ENCODE peak calls at places on chromosomes 12 and 14, in eight cellular contexts. T is vagina, J is prostate gland, M is uterus, O is choroid plexus epithelial cell, U is dorsolateral prefrontal cortex, Y is retinal pigment epithelial cell, S is cardiac fibroblast. K is an unnamed sample.

GRCh38 chr12:124816295-124816854 is 47.3 kb downstream of the SCARB1 start:
- DNase-seq in S (no peak), O (no peak), J (no peak), T (no peak), Y (no peak), M (no peak), U (no peak), K (no peak)

GRCh38 chr14:102029956-102030355 is 56.9 kb downstream of the HSP90AA1 start:
- DNase-seq in T (no peak), Y (peak), M (no peak), J (no peak), O (peak), U (no peak), S (peak), K (no peak)

GRCh38 chr12:94597268-94597667 is 53.1 kb downstream of the TMCC3 start:
- DNase-seq in Y (no peak), M (no peak), S (no peak), U (no peak), O (no peak), T (no peak), J (no peak), K (no peak)

GRCh38 chr14:61620130-61620946 is 75.0 kb upstream of the HIF1A start:
- DNase-seq in T (no peak), M (peak), O (peak), J (no peak), Y (peak), U (no peak), S (peak), K (peak)

GRCh38 chr12:95548056-95548538 is 3.2 kb downstream of the USP44 start:
- DNase-seq in U (no peak), O (no peak), J (peak), T (no peak), S (no peak), M (peak), Y (no peak), K (peak)

GRCh38 chr12:121794532-121795028 is 1.1 kb upstream of the RHOF start:
- DNase-seq in M (peak), S (no peak), U (no peak), T (no peak), O (no peak), Y (no peak), J (no peak), K (peak)

GRCh38 chr12:56629459-56630179 is 507 bp downstream of the BAZ2A start:
- DNase-seq in M (peak), O (peak), S (peak), T (no peak), U (no peak), J (no peak), Y (no peak), K (no peak)

GRCh38 chr12:15893260-15893659 is 11.1 kb downstream of the STRAP start:
- DNase-seq in J (no peak), U (no peak), T (no peak), M (no peak), O (no peak), Y (no peak), S (no peak), K (no peak)

GRCh38 chr12:55865327-55865726 is 22.6 kb upstream of the MMP19 start:
- DNase-seq in Y (no peak), S (no peak), J (no peak), M (no peak), U (no peak), O (no peak), T (no peak), K (no peak)

GRCh38 chr12:89370850-89371249 is 18.5 kb upstream of the DUSP6 start:
- DNase-seq in Y (no peak), S (peak), T (no peak), U (no peak), O (peak), M (no peak), J (peak), K (no peak)

GRCh38 chr12:21296751-21297406 is 37.8 kb downstream of the SLCO1A2 start:
- DNase-seq in O (peak), U (no peak), Y (no peak), T (no peak), J (no peak), M (no peak), S (peak), K (no peak)

GRCh38 chr14:103122578-103123127 is 608 bp upstream of the TNFAIP2 start:
- DNase-seq in O (no peak), S (no peak), U (no peak), Y (no peak), J (no peak), T (no peak), M (no peak), K (no peak)

GRCh38 chr12:84128117-84128991 is 784.2 kb downstream of the SLC6A15 start:
- DNase-seq in S (no peak), O (no peak), M (no peak), T (no peak), U (no peak), Y (no peak), J (no peak), K (no peak)

GRCh38 chr12:106128526-106129430 is 10.0 kb downstream of the NUAK1 start:
- DNase-seq in M (no peak), S (no peak), T (no peak), O (no peak), J (no peak), U (no peak), Y (no peak), K (no peak)

GRCh38 chr12:104285740-104286537 is 17.6 kb upstream of the EID3 start:
- DNase-seq in S (peak), U (no peak), J (no peak), M (no peak), O (no peak), T (no peak), Y (no peak), K (no peak)

GRCh38 chr12:47534695-47535094 is 171.1 kb downstream of the RPAP3 start:
- DNase-seq in S (peak), O (peak), Y (no peak), U (no peak), J (no peak), T (no peak), M (no peak), K (no peak)

GRCh38 chr12:62256408-62257079 is 3.7 kb upstream of the USP15 start:
- DNase-seq in T (no peak), S (peak), M (no peak), J (no peak), U (no peak), O (no peak), Y (no peak), K (peak)

GRCh38 chr12:57454566-57455373 is at the start of gene INHBE:
- DNase-seq in J (no peak), U (no peak), S (peak), O (peak), Y (no peak), T (peak), M (no peak), K (no peak)

GRCh38 chr14:98173291-98173690 is 1098.7 kb downstream of the BCL11B start:
- DNase-seq in T (no peak), S (no peak), U (no peak), O (no peak), J (no peak), Y (no peak), M (no peak), K (no peak)

GRCh38 chr14:100030441-100031153 is 34.6 kb upstream of the EVL start:
- DNase-seq in M (no peak), Y (peak), S (peak), O (peak), J (no peak), T (no peak), U (no peak), K (peak)

GRCh38 chr12:41254546-41254945 is 66.4 kb downstream of the PDZRN4 start:
- DNase-seq in S (no peak), J (no peak), O (no peak), T (no peak), M (no peak), U (no peak), Y (no peak), K (peak)

GRCh38 chr12:132353811-132354210 is 24.4 kb upstream of the GALNT9 start:
- DNase-seq in Y (no peak), S (no peak), J (no peak), O (no peak), T (no peak), M (no peak), U (no peak), K (no peak)

GRCh38 chr12:55955800-55956508 is 9.9 kb downstream of the PMEL start:
- DNase-seq in U (no peak), O (peak), S (peak), M (no peak), Y (no peak), J (peak), T (no peak), K (peak)

GRCh38 chr12:48813464-48814312 is 4.6 kb upstream of the CACNB3 start:
- DNase-seq in U (no peak), M (no peak), S (peak), Y (no peak), J (no peak), O (peak), T (no peak), K (no peak)

GRCh38 chr12:1935700-1936378 is 17.4 kb upstream of the CACNA2D4 start:
- DNase-seq in Y (no peak), U (peak), M (no peak), T (peak), J (no peak), S (no peak), O (no peak), K (peak)

GRCh38 chr14:73248294-73248868 is 11.1 kb downstream of the PAPLN start:
- DNase-seq in M (no peak), Y (no peak), S (no peak), U (no peak), T (no peak), O (peak), J (no peak), K (no peak)

GRCh38 chr12:94100254-94100653 is 48.1 kb upstream of the PLXNC1 start:
- DNase-seq in S (no peak), M (peak), J (no peak), T (no peak), Y (no peak), U (no peak), O (peak), K (peak)

GRCh38 chr12:124512667-124513296 is 54.6 kb downstream of the NCOR2 start:
- DNase-seq in S (peak), T (no peak), M (peak), Y (peak), J (peak), O (peak), U (peak), K (peak)

GRCh38 chr14:75885829-75886228 is 96.0 kb downstream of the TGFB3 start:
- DNase-seq in M (no peak), O (peak), U (no peak), T (no peak), Y (peak), S (peak), J (no peak), K (no peak)

GRCh38 chr14:37588667-37588955 is 6.4 kb downstream of the FOXA1 start:
- DNase-seq in S (no peak), O (no peak), U (no peak), M (no peak), J (peak), T (no peak), Y (no peak), K (no peak)

GRCh38 chr12:92537235-92537960 is 165.4 kb upstream of the PLEKHG7 start:
- DNase-seq in J (no peak), U (no peak), M (no peak), T (no peak), Y (no peak), S (no peak), O (no peak), K (no peak)

GRCh38 chr12:47307680-47308399 is 228.1 kb upstream of the AMIGO2 start:
- DNase-seq in Y (peak), U (no peak), S (peak), O (peak), M (no peak), J (peak), T (no peak), K (peak)

DNA sequence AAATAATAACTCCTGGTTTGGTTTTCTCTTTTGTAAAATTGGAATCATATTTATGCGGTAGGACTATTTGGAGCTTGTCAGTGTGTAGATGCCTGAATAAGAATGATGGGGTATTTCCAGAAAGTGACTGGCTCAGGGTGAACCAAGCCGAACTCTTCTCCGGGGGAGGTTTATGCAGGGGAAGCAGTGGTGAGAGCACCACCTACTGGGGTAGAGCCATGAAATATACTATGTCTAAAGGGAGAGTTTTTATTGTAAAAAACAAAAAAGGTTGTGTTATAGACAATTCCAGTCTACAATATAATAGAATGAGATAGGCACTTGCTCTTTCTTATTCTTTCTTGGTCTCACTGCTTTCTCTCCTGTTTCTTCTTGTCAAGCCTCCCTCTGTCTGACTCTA is 222.9 kb upstream of the SLC16A7 start:
- DNase-seq in J (no peak), Y (no peak), U (peak), T (no peak), O (peak), S (peak), M (no peak), K (no peak)
- TF ChIP-seq CTCF in J (no peak), Y (peak), U (peak), T (no peak), O (peak), S (peak), M (no peak), K (no peak)

DNA sequence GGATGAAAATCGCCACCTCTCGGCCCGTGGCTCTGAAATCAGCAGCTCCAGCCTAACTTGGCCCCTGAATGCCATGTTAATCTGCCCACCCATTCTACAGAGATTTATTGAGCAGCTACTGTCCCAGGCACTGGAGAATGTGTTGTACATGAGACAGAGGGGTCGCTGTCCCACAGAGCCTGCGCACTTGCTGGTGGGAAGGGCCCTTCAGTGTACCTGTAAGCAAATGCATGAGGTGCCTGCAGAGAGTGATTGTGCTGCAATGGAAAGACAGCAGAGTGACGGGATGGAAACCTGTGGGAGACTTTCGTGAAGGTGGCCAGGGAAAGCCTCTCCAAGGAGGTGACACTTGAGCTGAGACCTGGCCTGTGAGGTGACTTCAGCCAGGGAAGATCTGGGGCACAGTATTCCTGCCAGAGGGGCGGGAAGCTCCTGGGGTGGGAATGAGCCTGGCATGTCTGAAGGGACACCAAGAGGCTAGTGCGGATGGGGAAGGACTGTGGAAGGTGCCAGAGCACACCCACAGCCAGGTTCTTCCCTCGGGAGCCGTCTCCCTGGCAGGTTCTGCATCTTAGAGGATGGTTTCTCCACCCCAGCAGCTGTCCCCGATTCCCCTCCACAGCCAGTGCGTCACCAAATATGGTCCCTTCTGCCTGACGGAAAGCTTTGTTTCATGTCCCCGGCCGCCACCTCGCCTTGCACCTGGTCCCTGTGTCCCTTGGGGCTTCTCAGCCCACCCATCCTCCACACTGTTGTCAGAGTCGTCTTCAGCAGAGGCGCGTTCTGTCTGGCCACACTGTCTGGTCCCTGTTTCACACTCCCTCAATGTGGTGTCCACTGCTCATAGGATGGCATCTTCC is 8.7 kb downstream of the SMIM41 start:
- DNase-seq in T (no peak), J (no peak), O (no peak), Y (no peak), M (no peak), U (no peak), S (no peak), K (no peak)
- H3K4me3 ChIP-seq in T (no peak), J (no peak), O (no peak), Y (no peak), M (no peak), U (no peak), S (no peak), K (no peak)

DNA sequence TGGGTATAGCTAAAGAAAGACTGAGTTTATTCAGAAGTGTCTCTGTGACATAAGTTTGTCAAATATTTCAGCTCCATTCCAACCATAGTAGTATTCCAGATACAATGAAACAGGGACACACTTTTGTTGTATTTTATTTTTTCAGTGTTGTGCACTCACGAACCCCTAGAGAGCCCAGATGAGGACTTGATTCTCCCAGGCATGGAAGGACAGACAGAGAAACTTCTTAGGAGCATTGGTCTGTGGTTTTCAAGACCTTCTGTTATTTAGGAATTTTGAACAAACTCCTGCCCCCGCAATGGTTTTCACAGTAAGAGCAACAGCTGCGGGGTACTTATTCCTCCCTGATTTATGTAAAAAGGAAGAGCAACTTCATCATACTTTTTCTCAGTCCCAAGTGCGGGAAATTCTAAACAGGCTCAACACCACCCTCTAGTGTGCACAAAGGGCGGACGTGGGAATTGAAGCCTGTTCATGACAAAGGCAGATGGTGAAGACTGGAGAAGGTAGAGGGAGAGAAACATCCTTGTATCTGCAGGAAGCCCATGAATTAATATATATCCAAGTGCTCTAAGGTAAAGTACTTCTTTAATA is 147.6 kb downstream of the PAH start:
- DNase-seq in U (peak), O (peak), M (peak), S (peak), T (no peak), J (peak), Y (no peak), K (peak)
- TF ChIP-seq CTCF in U (peak), O (peak), M (peak), S (peak), T (peak), J (peak), Y (peak), K (peak)

DNA sequence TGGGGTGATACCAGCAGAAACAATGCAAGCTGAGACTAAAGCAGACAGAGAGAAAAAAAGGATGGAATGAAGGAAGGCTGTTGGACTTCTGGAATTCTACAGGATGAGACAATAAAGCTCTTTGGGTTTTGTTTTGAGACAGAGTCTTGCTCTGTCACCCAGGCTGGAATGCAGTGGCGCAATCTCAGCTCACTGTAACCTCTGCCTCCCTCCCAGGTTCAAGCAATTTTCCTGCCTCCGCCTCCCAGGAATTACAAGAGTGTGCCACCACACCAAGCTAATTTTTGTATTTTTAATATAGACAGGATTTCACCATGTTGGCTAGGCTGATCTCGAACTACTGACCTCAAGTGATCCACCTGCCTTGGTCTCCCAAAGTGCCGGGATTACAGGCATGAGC is 115.4 kb downstream of the EXOC5 start:
- DNase-seq in O (no peak), Y (no peak), S (no peak), M (no peak), T (no peak), J (no peak), U (no peak), K (no peak)
- H3K4me3 ChIP-seq in O (no peak), Y (no peak), S (no peak), M (no peak), T (no peak), J (no peak), U (no peak), K (no peak)

DNA sequence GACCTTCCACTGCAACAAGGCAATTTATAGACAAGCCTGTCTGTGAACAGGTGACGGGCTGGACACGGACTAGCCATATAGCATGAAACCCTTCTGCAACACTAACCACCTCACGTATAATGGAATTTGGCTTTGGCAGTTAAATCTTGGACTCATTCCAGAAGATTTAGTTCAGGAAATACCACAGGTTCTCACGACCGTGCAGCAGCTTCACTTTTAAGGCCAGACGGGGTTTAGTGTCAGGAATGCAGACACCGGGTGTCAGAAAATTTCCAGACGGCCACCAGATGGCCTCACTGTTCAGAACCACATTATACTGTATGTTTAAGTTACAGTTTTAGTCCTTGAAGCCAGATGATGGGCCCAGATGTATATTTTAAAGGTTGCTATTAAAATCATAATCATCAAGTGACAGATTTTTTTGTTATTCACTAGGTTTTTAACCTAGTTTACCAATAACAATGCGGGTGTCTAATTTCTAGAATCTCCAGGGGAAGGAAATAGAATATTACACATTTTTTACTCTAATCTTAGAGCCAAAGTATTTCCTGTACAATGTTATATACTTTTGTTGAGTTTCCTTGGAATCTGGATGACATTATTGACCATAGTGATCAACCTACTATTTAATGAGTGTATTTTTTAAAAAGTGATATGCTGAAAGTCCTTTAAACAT is 90.5 kb upstream of the TMPO start:
- DNase-seq in M (peak), Y (peak), U (peak), J (peak), T (no peak), S (peak), O (peak), K (peak)
- TF ChIP-seq CTCF in M (peak), Y (peak), U (peak), J (peak), T (peak), S (peak), O (peak), K (peak)